ENCODE peak calls at places on chromosome 3, in five cellular contexts. One of them, this sample, is unnamed. For H3K4me1, the result is how much of the 10 kb centered on the place peaks cover.

GRCh38 chr3:141412936-141413354 is 44.6 kb downstream of the ZBTB38 start:
- DNase-seq in A549: peak
- DNase-seq in suprapubic skin: peak
- DNase-seq in tibial nerve: peak
- DNase-seq in ovary: peak
- DNase-seq in this sample: peak

GRCh38 chr3:123296261-123296660 is 94.5 kb downstream of the SEC22A start:
- DNase-seq in suprapubic skin: peak
- DNase-seq in A549: no peak
- DNase-seq in tibial nerve: no peak
- DNase-seq in ovary: no peak
- DNase-seq in this sample: peak

GRCh38 chr3:159904911-159905310 is 83.7 kb upstream of the IL12A start:
- DNase-seq in tibial nerve: no peak
- DNase-seq in ovary: no peak
- DNase-seq in A549: no peak
- DNase-seq in suprapubic skin: no peak
- DNase-seq in this sample: no peak

GRCh38 chr3:148075829-148076716 is 621.6 kb upstream of the AGTR1 start:
- DNase-seq in suprapubic skin: no peak
- DNase-seq in ovary: no peak
- DNase-seq in tibial nerve: no peak
- DNase-seq in A549: peak
- DNase-seq in this sample: no peak

GRCh38 chr3:182920515-182921084 is 59.7 kb downstream of the DCUN1D1 start:
- DNase-seq in A549: peak
- DNase-seq in tibial nerve: no peak
- DNase-seq in ovary: no peak
- DNase-seq in suprapubic skin: no peak
- DNase-seq in this sample: no peak

GRCh38 chr3:38334656-38335055 is 11.9 kb upstream of the XYLB start:
- DNase-seq in suprapubic skin: no peak
- DNase-seq in ovary: no peak
- DNase-seq in A549: no peak
- DNase-seq in tibial nerve: no peak
- DNase-seq in this sample: no peak

GRCh38 chr3:30324587-30324986 is 281.8 kb upstream of the TGFBR2 start:
- DNase-seq in A549: peak
- DNase-seq in ovary: no peak
- DNase-seq in suprapubic skin: no peak
- DNase-seq in tibial nerve: no peak
- DNase-seq in this sample: no peak

GRCh38 chr3:143179603-143180002 is 60.0 kb downstream of the CHST2 start:
- DNase-seq in tibial nerve: no peak
- DNase-seq in ovary: no peak
- DNase-seq in suprapubic skin: no peak
- DNase-seq in A549: no peak
- DNase-seq in this sample: no peak

GRCh38 chr3:140972833-140973232 is 31.2 kb downstream of the SLC25A36 start:
- DNase-seq in tibial nerve: no peak
- DNase-seq in suprapubic skin: no peak
- DNase-seq in ovary: no peak
- DNase-seq in A549: peak
- DNase-seq in this sample: no peak

GRCh38 chr3:196603683-196604082 is 35.2 kb downstream of the FBXO45 start:
- DNase-seq in A549: no peak
- DNase-seq in suprapubic skin: no peak
- DNase-seq in tibial nerve: no peak
- DNase-seq in ovary: no peak
- DNase-seq in this sample: no peak

GRCh38 chr3:58152225-58153015 is 58.4 kb downstream of the DNASE1L3 start:
- DNase-seq in A549: no peak
- DNase-seq in ovary: no peak
- DNase-seq in tibial nerve: no peak
- DNase-seq in suprapubic skin: no peak
- DNase-seq in this sample: no peak

GRCh38 chr3:169218314-169218983 is 445.1 kb downstream of the MECOM start:
- DNase-seq in tibial nerve: peak
- DNase-seq in suprapubic skin: no peak
- DNase-seq in ovary: no peak
- DNase-seq in A549: peak
- DNase-seq in this sample: no peak

GRCh38 chr3:170572665-170573253 is 13.1 kb downstream of the SLC7A14 start:
- DNase-seq in suprapubic skin: no peak
- DNase-seq in ovary: no peak
- DNase-seq in tibial nerve: no peak
- DNase-seq in A549: peak
- DNase-seq in this sample: no peak

GRCh38 chr3:32018723-32019564 is 37.4 kb downstream of the ZNF860 start:
- DNase-seq in ovary: no peak
- DNase-seq in tibial nerve: no peak
- DNase-seq in suprapubic skin: no peak
- DNase-seq in A549: peak
- DNase-seq in this sample: no peak

GRCh38 chr3:98705694-98706093 is 57.4 kb upstream of the ST3GAL6 start:
- DNase-seq in A549: no peak
- DNase-seq in tibial nerve: no peak
- DNase-seq in suprapubic skin: no peak
- DNase-seq in ovary: no peak
- DNase-seq in this sample: no peak

GRCh38 chr3:67516496-67516895 is 137.9 kb downstream of the SUCLG2 start:
- DNase-seq in A549: no peak
- DNase-seq in ovary: no peak
- DNase-seq in tibial nerve: no peak
- DNase-seq in suprapubic skin: no peak
- DNase-seq in this sample: no peak

GRCh38 chr3:196454935-196455334 is 22.7 kb upstream of the UBXN7 start:
- DNase-seq in tibial nerve: no peak
- DNase-seq in A549: no peak
- DNase-seq in suprapubic skin: no peak
- DNase-seq in ovary: no peak
- DNase-seq in this sample: no peak

GRCh38 chr3:18079739-18080138 is 337.3 kb upstream of the TBC1D5 start:
- DNase-seq in suprapubic skin: no peak
- DNase-seq in ovary: no peak
- DNase-seq in tibial nerve: no peak
- DNase-seq in A549: no peak
- DNase-seq in this sample: no peak

GRCh38 chr3:30768703-30769550 is 125.5 kb downstream of the GADL1 start:
- DNase-seq in suprapubic skin: no peak
- DNase-seq in A549: peak
- DNase-seq in ovary: peak
- DNase-seq in tibial nerve: peak
- DNase-seq in this sample: peak

GRCh38 chr3:99901200-99901926 is 83.7 kb downstream of the CMSS1 start:
- DNase-seq in tibial nerve: no peak
- DNase-seq in suprapubic skin: no peak
- DNase-seq in A549: peak
- DNase-seq in ovary: no peak
- DNase-seq in this sample: no peak

GRCh38 chr3:15520804-15521572 is 518 bp downstream of the COLQ start:
- DNase-seq in ovary: no peak
- DNase-seq in A549: no peak
- DNase-seq in tibial nerve: no peak
- DNase-seq in suprapubic skin: peak
- DNase-seq in this sample: no peak

GRCh38 chr3:186095584-186096061 is 13.3 kb downstream of the ETV5 start:
- DNase-seq in tibial nerve: no peak
- DNase-seq in suprapubic skin: no peak
- DNase-seq in ovary: no peak
- DNase-seq in A549: no peak
- DNase-seq in this sample: no peak
- H3K4me1 ChIP-seq in tibial nerve: under half
- H3K4me1 ChIP-seq in suprapubic skin: half or more
- H3K4me1 ChIP-seq in ovary: under half
- H3K4me1 ChIP-seq in A549: under half
- H3K4me1 ChIP-seq in this sample: under half

DNA sequence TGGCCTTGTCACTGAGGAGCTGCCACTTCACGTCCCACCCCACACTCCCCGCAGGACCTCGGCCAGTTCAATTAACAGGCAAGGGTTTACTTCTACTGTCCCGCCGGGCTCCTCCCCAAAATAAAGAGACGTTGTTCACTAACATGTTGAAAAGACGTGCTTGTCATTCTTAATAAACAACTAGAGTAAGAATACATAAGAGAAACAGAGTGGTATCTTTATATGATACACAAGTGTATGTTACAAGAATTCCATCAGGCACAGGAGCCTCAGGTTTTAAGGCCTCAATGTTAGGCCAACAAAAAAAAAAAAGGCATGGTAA is 326 bp upstream of the IMPDH2 start:
- DNase-seq in tibial nerve: no peak
- DNase-seq in ovary: no peak
- DNase-seq in A549: no peak
- DNase-seq in suprapubic skin: no peak
- DNase-seq in this sample: no peak
- TF ChIP-seq POLR2A in tibial nerve: no peak
- TF ChIP-seq POLR2A in ovary: no peak
- TF ChIP-seq POLR2A in A549: no peak
- TF ChIP-seq POLR2A in suprapubic skin: no peak
- TF ChIP-seq POLR2A in this sample: no peak

GRCh38 chr3:23743141-23743784 is 62.5 kb upstream of the UBE2E1 start:
- DNase-seq in tibial nerve: no peak
- DNase-seq in ovary: no peak
- DNase-seq in A549: no peak
- DNase-seq in suprapubic skin: no peak
- DNase-seq in this sample: no peak
- TF ChIP-seq EP300 in tibial nerve: no peak
- TF ChIP-seq EP300 in ovary: no peak
- TF ChIP-seq EP300 in A549: no peak
- TF ChIP-seq EP300 in suprapubic skin: no peak
- TF ChIP-seq EP300 in this sample: no peak

DNA sequence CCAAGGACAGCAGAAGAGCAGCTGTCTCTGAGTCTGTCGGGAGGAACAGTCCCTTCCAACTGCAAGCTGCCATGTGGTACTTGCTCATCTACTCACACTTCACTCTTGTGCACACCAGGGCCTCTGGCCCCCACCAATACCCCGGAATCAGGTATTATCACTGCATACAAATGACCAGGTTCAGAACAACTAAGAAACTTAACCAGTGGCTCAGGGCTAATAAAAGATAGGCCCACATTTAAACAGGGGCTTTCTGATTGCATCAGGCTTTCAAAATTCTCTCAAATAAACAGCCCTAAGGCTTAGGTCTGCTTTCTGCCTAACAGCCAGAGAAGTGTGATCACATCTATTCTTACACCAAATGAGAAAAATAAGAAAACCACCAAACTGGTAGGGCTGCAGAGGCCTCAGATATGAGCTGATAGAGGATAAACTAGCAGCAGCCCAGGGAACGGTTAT is 20.7 kb downstream of the CCDC12 start:
- DNase-seq in suprapubic skin: no peak
- DNase-seq in tibial nerve: no peak
- DNase-seq in ovary: no peak
- DNase-seq in A549: no peak
- DNase-seq in this sample: no peak
- H3K4me1 ChIP-seq in suprapubic skin: half or more
- H3K4me1 ChIP-seq in tibial nerve: under half
- H3K4me1 ChIP-seq in ovary: under half
- H3K4me1 ChIP-seq in A549: half or more
- H3K4me1 ChIP-seq in this sample: half or more

GRCh38 chr3:14256046-14256445 is 77.4 kb downstream of the LSM3 start:
- DNase-seq in ovary: no peak
- DNase-seq in tibial nerve: no peak
- DNase-seq in A549: no peak
- DNase-seq in suprapubic skin: no peak
- DNase-seq in this sample: no peak

GRCh38 chr3:14253022-14253761 is 74.6 kb downstream of the LSM3 start:
- DNase-seq in suprapubic skin: no peak
- DNase-seq in ovary: no peak
- DNase-seq in A549: no peak
- DNase-seq in tibial nerve: no peak
- DNase-seq in this sample: no peak

GRCh38 chr3:14252321-14253021 is 73.9 kb downstream of the LSM3 start:
- DNase-seq in ovary: no peak
- DNase-seq in tibial nerve: no peak
- DNase-seq in A549: no peak
- DNase-seq in suprapubic skin: no peak
- DNase-seq in this sample: no peak

GRCh38 chr3:14254812-14255702 is 76.4 kb downstream of the LSM3 start:
- DNase-seq in A549: no peak
- DNase-seq in suprapubic skin: no peak
- DNase-seq in tibial nerve: no peak
- DNase-seq in ovary: no peak
- DNase-seq in this sample: no peak

DNA sequence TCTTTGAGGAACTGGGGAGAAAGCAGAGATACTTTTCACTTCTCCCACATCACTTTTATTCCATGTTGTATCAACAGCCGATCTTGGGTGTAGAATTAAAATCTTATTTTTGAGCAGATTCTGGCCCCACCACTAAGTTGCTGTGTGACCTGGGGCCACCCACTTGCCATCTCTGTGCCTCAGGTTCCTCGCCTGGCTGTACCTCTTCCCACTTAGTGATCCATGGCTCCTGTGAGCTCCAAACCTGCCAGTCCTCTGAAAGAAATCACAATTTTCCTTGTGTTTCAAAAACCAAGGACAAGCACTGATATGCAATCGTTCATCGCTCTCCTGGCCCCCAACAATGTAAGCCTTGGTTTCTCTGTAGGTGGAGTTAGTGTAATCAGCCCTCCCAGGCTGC is 75.4 kb downstream of the LSM3 start:
- DNase-seq in suprapubic skin: no peak
- DNase-seq in tibial nerve: no peak
- DNase-seq in A549: no peak
- DNase-seq in ovary: no peak
- DNase-seq in this sample: no peak
- TF ChIP-seq POLR2A in suprapubic skin: no peak
- TF ChIP-seq POLR2A in tibial nerve: no peak
- TF ChIP-seq POLR2A in A549: no peak
- TF ChIP-seq POLR2A in ovary: no peak
- TF ChIP-seq POLR2A in this sample: no peak

DNA sequence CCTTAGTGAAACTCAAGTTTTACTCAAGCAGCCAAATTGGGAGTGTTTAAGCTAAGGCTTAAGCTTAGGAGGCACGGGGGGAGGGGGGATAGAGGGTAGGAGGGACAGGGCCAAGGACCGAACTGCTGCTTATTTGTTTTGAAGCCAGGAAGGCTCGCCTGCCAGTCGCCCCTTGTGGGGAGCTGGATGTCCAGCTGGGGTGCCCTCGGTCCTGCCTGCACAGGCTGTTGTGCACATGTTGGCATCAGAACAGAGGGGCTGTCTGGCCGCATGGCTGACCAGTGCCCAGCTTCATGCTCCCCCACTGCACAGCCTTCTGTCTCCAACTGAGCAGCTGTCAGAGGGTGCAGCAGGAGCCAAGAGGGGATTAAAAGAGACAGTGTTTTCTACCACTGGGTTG is 53.4 kb downstream of the BOC start:
- DNase-seq in ovary: no peak
- DNase-seq in A549: no peak
- DNase-seq in tibial nerve: no peak
- DNase-seq in suprapubic skin: no peak
- DNase-seq in this sample: peak
- TF ChIP-seq EP300 in ovary: no peak
- TF ChIP-seq EP300 in A549: no peak
- TF ChIP-seq EP300 in tibial nerve: no peak
- TF ChIP-seq EP300 in suprapubic skin: no peak
- TF ChIP-seq EP300 in this sample: no peak

GRCh38 chr3:129413687-129414506 is 14.5 kb downstream of the EFCAB12 start:
- DNase-seq in suprapubic skin: peak
- DNase-seq in A549: peak
- DNase-seq in ovary: peak
- DNase-seq in tibial nerve: no peak
- DNase-seq in this sample: no peak
- H3K4me1 ChIP-seq in suprapubic skin: under half
- H3K4me1 ChIP-seq in A549: half or more
- H3K4me1 ChIP-seq in ovary: under half
- H3K4me1 ChIP-seq in tibial nerve: under half
- H3K4me1 ChIP-seq in this sample: under half

GRCh38 chr3:9293066-9293465 is 43.6 kb upstream of the SRGAP3 start:
- DNase-seq in suprapubic skin: no peak
- DNase-seq in tibial nerve: no peak
- DNase-seq in A549: no peak
- DNase-seq in ovary: no peak
- DNase-seq in this sample: no peak
- TF ChIP-seq POLR2A in suprapubic skin: no peak
- TF ChIP-seq POLR2A in tibial nerve: no peak
- TF ChIP-seq POLR2A in A549: no peak
- TF ChIP-seq POLR2A in ovary: no peak
- TF ChIP-seq POLR2A in this sample: no peak